ENCODE peak calls at places on chromosomes 3 and 15, in six cellular contexts. One of them, this sample, is unnamed.

GRCh38 chr3:188000361-188000861 is 153.5 kb upstream of the LPP start:
- DNase-seq in CD4-positive, alpha-beta T cell: no peak
- DNase-seq in mammary epithelial cell: no peak
- DNase-seq in cardiac fibroblast: no peak
- DNase-seq in GM20000: no peak
- DNase-seq in B cell: no peak
- DNase-seq in this sample: no peak

GRCh38 chr3:59424268-59425010 is 374.6 kb upstream of the CFAP20DC start:
- DNase-seq in CD4-positive, alpha-beta T cell: peak; percentile 15
- DNase-seq in mammary epithelial cell: peak; percentile 92
- DNase-seq in cardiac fibroblast: peak; percentile 81
- DNase-seq in GM20000: peak; percentile 15
- DNase-seq in B cell: no peak
- DNase-seq in this sample: peak; percentile 23

GRCh38 chr3:16319307-16319706 is 54.3 kb downstream of the OXNAD1 start:
- DNase-seq in CD4-positive, alpha-beta T cell: peak; percentile 76
- DNase-seq in mammary epithelial cell: no peak
- DNase-seq in cardiac fibroblast: peak; percentile 27
- DNase-seq in GM20000: no peak
- DNase-seq in B cell: no peak
- DNase-seq in this sample: peak; percentile 48

GRCh38 chr3:180142041-180142440 is 105.3 kb upstream of the PEX5L start:
- DNase-seq in CD4-positive, alpha-beta T cell: no peak
- DNase-seq in mammary epithelial cell: peak; percentile 47
- DNase-seq in cardiac fibroblast: peak; percentile 1
- DNase-seq in GM20000: no peak
- DNase-seq in B cell: no peak
- DNase-seq in this sample: no peak

GRCh38 chr3:150823277-150823676 is 60.3 kb upstream of the SIAH2 start:
- DNase-seq in CD4-positive, alpha-beta T cell: no peak
- DNase-seq in mammary epithelial cell: no peak
- DNase-seq in cardiac fibroblast: no peak
- DNase-seq in GM20000: no peak
- DNase-seq in B cell: no peak
- DNase-seq in this sample: no peak

GRCh38 chr3:177177670-177178295 is 19.5 kb downstream of the TBL1XR1 start:
- DNase-seq in CD4-positive, alpha-beta T cell: no peak
- DNase-seq in mammary epithelial cell: peak; percentile 70
- DNase-seq in cardiac fibroblast: no peak
- DNase-seq in GM20000: no peak
- DNase-seq in B cell: no peak
- DNase-seq in this sample: no peak

GRCh38 chr3:197083486-197083885 is 53.9 kb upstream of the MELTF start:
- DNase-seq in CD4-positive, alpha-beta T cell: no peak
- DNase-seq in mammary epithelial cell: peak; percentile 69
- DNase-seq in cardiac fibroblast: peak; percentile 92
- DNase-seq in GM20000: no peak
- DNase-seq in B cell: no peak
- DNase-seq in this sample: no peak

GRCh38 chr3:160447544-160447943 is 2.0 kb downstream of the TRIM59 start:
- DNase-seq in CD4-positive, alpha-beta T cell: no peak
- DNase-seq in mammary epithelial cell: peak; percentile 36
- DNase-seq in cardiac fibroblast: peak; percentile 72
- DNase-seq in GM20000: no peak
- DNase-seq in B cell: no peak
- DNase-seq in this sample: no peak

GRCh38 chr3:27568393-27568792 is 84.2 kb upstream of the SLC4A7 start:
- DNase-seq in CD4-positive, alpha-beta T cell: no peak
- DNase-seq in mammary epithelial cell: peak; percentile 80
- DNase-seq in cardiac fibroblast: peak; percentile 58
- DNase-seq in GM20000: no peak
- DNase-seq in B cell: no peak
- DNase-seq in this sample: no peak

GRCh38 chr3:194121881-194122280 is 14.1 kb upstream of the HES1 start:
- DNase-seq in CD4-positive, alpha-beta T cell: no peak
- DNase-seq in mammary epithelial cell: peak; percentile 67
- DNase-seq in cardiac fibroblast: peak; percentile 58
- DNase-seq in GM20000: no peak
- DNase-seq in B cell: no peak
- DNase-seq in this sample: no peak

GRCh38 chr15:41207687-41208448 is 22.7 kb downstream of the EXD1 start:
- DNase-seq in CD4-positive, alpha-beta T cell: no peak
- DNase-seq in mammary epithelial cell: peak; percentile 90
- DNase-seq in cardiac fibroblast: peak; percentile 30
- DNase-seq in GM20000: no peak
- DNase-seq in B cell: no peak
- DNase-seq in this sample: no peak

GRCh38 chr3:112531358-112531781 is 30.4 kb downstream of the ATG3 start:
- DNase-seq in CD4-positive, alpha-beta T cell: no peak
- DNase-seq in mammary epithelial cell: no peak
- DNase-seq in cardiac fibroblast: peak; percentile 67
- DNase-seq in GM20000: peak; percentile 23
- DNase-seq in B cell: no peak
- DNase-seq in this sample: peak; percentile 42

GRCh38 chr15:39130556-39131379 is 450.1 kb upstream of the THBS1 start:
- DNase-seq in CD4-positive, alpha-beta T cell: no peak
- DNase-seq in mammary epithelial cell: no peak
- DNase-seq in cardiac fibroblast: peak; percentile 69
- DNase-seq in GM20000: no peak
- DNase-seq in B cell: no peak
- DNase-seq in this sample: no peak

GRCh38 chr3:36362973-36363372 is 17.3 kb upstream of the STAC start:
- DNase-seq in CD4-positive, alpha-beta T cell: no peak
- DNase-seq in mammary epithelial cell: peak; percentile 81
- DNase-seq in cardiac fibroblast: peak; percentile 75
- DNase-seq in GM20000: no peak
- DNase-seq in B cell: no peak
- DNase-seq in this sample: no peak

GRCh38 chr3:126895178-126896066 is 87.5 kb upstream of the PLXNA1 start:
- DNase-seq in CD4-positive, alpha-beta T cell: no peak
- DNase-seq in mammary epithelial cell: peak; percentile 59
- DNase-seq in cardiac fibroblast: peak; percentile 30
- DNase-seq in GM20000: no peak
- DNase-seq in B cell: no peak
- DNase-seq in this sample: no peak

GRCh38 chr15:97521894-97522293 is 438.6 kb upstream of the ARRDC4 start:
- DNase-seq in CD4-positive, alpha-beta T cell: no peak
- DNase-seq in mammary epithelial cell: no peak
- DNase-seq in cardiac fibroblast: peak; percentile 13
- DNase-seq in GM20000: no peak
- DNase-seq in B cell: no peak
- DNase-seq in this sample: no peak

GRCh38 chr3:148078659-148079058 is 619.0 kb upstream of the AGTR1 start:
- DNase-seq in CD4-positive, alpha-beta T cell: no peak
- DNase-seq in mammary epithelial cell: no peak
- DNase-seq in cardiac fibroblast: no peak
- DNase-seq in GM20000: no peak
- DNase-seq in B cell: no peak
- DNase-seq in this sample: no peak

GRCh38 chr3:114128826-114129225 is 50.0 kb downstream of the DRD3 start:
- DNase-seq in CD4-positive, alpha-beta T cell: no peak
- DNase-seq in mammary epithelial cell: no peak
- DNase-seq in cardiac fibroblast: peak; percentile 27
- DNase-seq in GM20000: no peak
- DNase-seq in B cell: no peak
- DNase-seq in this sample: no peak

GRCh38 chr15:90291679-90292356 is 26.3 kb downstream of the NGRN start:
- DNase-seq in CD4-positive, alpha-beta T cell: no peak
- DNase-seq in mammary epithelial cell: peak; percentile 21
- DNase-seq in cardiac fibroblast: peak; percentile 33
- DNase-seq in GM20000: no peak
- DNase-seq in B cell: no peak
- DNase-seq in this sample: peak; percentile 41

GRCh38 chr15:77130315-77130930 is 59.5 kb upstream of the TSPAN3 start:
- DNase-seq in CD4-positive, alpha-beta T cell: no peak
- DNase-seq in mammary epithelial cell: no peak
- DNase-seq in cardiac fibroblast: no peak
- DNase-seq in GM20000: no peak
- DNase-seq in B cell: no peak
- DNase-seq in this sample: no peak

GRCh38 chr3:125611908-125612307 is 16.6 kb upstream of the OSBPL11 start:
- DNase-seq in CD4-positive, alpha-beta T cell: no peak
- DNase-seq in mammary epithelial cell: no peak
- DNase-seq in cardiac fibroblast: no peak
- DNase-seq in GM20000: no peak
- DNase-seq in B cell: no peak
- DNase-seq in this sample: no peak

GRCh38 chr15:91589360-91589759 is 264.1 kb upstream of the SLCO3A1 start:
- DNase-seq in CD4-positive, alpha-beta T cell: no peak
- DNase-seq in mammary epithelial cell: no peak
- DNase-seq in cardiac fibroblast: no peak
- DNase-seq in GM20000: no peak
- DNase-seq in B cell: no peak
- DNase-seq in this sample: no peak

GRCh38 chr15:52113246-52113645 is 671 bp upstream of the BCL2L10 start:
- DNase-seq in CD4-positive, alpha-beta T cell: no peak
- DNase-seq in mammary epithelial cell: no peak
- DNase-seq in cardiac fibroblast: peak; percentile 30
- DNase-seq in GM20000: no peak
- DNase-seq in B cell: no peak
- DNase-seq in this sample: no peak

GRCh38 chr3:59856921-59857320 is 807.1 kb upstream of the CFAP20DC start:
- DNase-seq in CD4-positive, alpha-beta T cell: no peak
- DNase-seq in mammary epithelial cell: no peak
- DNase-seq in cardiac fibroblast: no peak
- DNase-seq in GM20000: no peak
- DNase-seq in B cell: no peak
- DNase-seq in this sample: no peak

DNA sequence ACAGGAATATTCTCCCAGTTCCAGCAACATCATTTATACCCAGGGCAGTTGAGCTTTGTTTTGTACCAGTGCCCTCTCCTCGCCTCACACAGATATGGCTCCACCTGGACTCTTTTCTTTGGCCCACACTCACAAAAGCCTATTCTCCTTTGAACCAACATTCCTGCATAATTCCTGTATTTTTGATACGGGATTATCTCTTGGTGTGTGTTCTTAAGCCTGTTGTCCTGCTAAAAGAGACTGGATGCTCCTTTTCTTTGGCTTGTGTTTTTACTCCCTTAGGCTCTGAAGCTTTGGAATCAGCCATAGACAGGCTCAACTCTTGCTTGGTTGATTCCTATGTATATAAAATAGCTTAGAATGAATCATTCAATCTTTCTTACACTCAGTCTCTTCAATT is 305.4 kb upstream of the SATB1 start:
- DNase-seq in CD4-positive, alpha-beta T cell: no peak
- DNase-seq in mammary epithelial cell: no peak
- DNase-seq in cardiac fibroblast: no peak
- DNase-seq in GM20000: no peak
- DNase-seq in B cell: no peak
- DNase-seq in this sample: no peak
- TF ChIP-seq CTCF in CD4-positive, alpha-beta T cell: no peak
- TF ChIP-seq CTCF in mammary epithelial cell: no peak
- TF ChIP-seq CTCF in cardiac fibroblast: no peak
- TF ChIP-seq CTCF in GM20000: no peak
- TF ChIP-seq CTCF in B cell: no peak
- TF ChIP-seq CTCF in this sample: no peak

DNA sequence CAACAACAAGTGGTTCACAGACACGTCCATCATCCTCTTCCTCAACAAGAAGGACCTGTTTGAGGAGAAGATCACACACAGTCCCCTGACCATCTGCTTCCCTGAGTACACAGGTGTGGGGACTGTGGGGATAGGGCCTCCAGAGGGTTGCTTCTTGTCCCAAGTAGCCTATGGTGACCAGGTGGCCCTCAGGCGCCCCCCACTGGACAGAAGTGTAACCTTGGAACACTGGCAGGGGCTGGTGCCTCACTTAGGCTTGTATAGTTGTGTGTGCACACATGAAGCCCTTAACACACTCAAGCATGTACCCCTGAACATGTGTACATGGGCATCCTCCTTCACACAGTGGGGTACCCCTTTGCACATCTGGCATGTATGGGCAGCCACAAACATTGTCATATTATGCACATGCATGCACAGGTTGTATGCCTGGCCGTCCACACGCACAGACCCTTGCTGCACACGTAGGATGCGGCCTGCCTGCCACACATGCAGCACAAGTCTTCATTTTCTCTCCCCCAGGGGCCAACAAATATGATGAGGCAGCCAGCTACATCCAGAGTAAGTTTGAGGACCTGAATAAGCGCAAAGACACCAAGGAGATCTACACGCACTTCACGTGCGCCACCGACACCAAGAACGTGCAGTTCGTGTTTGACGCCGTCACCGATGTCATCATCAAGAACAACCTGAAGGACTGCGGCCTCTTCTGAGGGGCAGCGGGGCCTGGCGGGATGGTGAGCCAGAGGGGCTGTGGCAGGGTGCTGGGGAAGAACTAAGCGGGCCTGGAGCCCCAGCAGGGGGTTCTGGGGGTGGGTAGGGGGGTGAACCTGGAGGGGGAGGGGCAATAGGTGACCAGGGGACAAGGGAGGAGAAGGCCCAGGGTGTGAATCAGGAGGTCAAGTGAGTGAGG is 11.7 kb upstream of the SEMA3B start:
- DNase-seq in CD4-positive, alpha-beta T cell: no peak
- DNase-seq in mammary epithelial cell: no peak
- DNase-seq in cardiac fibroblast: peak; percentile 54
- DNase-seq in GM20000: no peak
- DNase-seq in B cell: no peak
- DNase-seq in this sample: no peak
- TF ChIP-seq CTCF in CD4-positive, alpha-beta T cell: peak; percentile 47
- TF ChIP-seq CTCF in mammary epithelial cell: peak; percentile 56
- TF ChIP-seq CTCF in cardiac fibroblast: peak; percentile 67
- TF ChIP-seq CTCF in GM20000: no peak
- TF ChIP-seq CTCF in B cell: peak; percentile 41
- TF ChIP-seq CTCF in this sample: no peak

GRCh38 chr3:30749230-30749629 is 142.8 kb downstream of the TGFBR2 start:
- DNase-seq in CD4-positive, alpha-beta T cell: no peak
- DNase-seq in mammary epithelial cell: peak; percentile 54
- DNase-seq in cardiac fibroblast: peak; percentile 36
- DNase-seq in GM20000: no peak
- DNase-seq in B cell: no peak
- DNase-seq in this sample: no peak

GRCh38 chr3:30747771-30748281 is 141.4 kb downstream of the TGFBR2 start:
- DNase-seq in CD4-positive, alpha-beta T cell: no peak
- DNase-seq in mammary epithelial cell: peak; percentile 74
- DNase-seq in cardiac fibroblast: peak; percentile 70
- DNase-seq in GM20000: no peak
- DNase-seq in B cell: no peak
- DNase-seq in this sample: no peak

GRCh38 chr3:30750967-30751366 is 143.5 kb downstream of the GADL1 start:
- DNase-seq in CD4-positive, alpha-beta T cell: no peak
- DNase-seq in mammary epithelial cell: no peak
- DNase-seq in cardiac fibroblast: no peak
- DNase-seq in GM20000: no peak
- DNase-seq in B cell: no peak
- DNase-seq in this sample: no peak

GRCh38 chr3:30752961-30753360 is 141.5 kb downstream of the GADL1 start:
- DNase-seq in CD4-positive, alpha-beta T cell: no peak
- DNase-seq in mammary epithelial cell: peak; percentile 78
- DNase-seq in cardiac fibroblast: peak; percentile 82
- DNase-seq in GM20000: no peak
- DNase-seq in B cell: no peak
- DNase-seq in this sample: no peak

GRCh38 chr3:30751610-30752299 is 142.7 kb downstream of the GADL1 start:
- DNase-seq in CD4-positive, alpha-beta T cell: peak; percentile 33
- DNase-seq in mammary epithelial cell: peak; percentile 24
- DNase-seq in cardiac fibroblast: peak; percentile 72
- DNase-seq in GM20000: peak; percentile 19
- DNase-seq in B cell: no peak
- DNase-seq in this sample: peak; percentile 14
- TF ChIP-seq CTCF in CD4-positive, alpha-beta T cell: peak; percentile 73
- TF ChIP-seq CTCF in mammary epithelial cell: peak; percentile 22
- TF ChIP-seq CTCF in cardiac fibroblast: peak; percentile 46
- TF ChIP-seq CTCF in GM20000: peak; percentile 3
- TF ChIP-seq CTCF in B cell: peak; percentile 30
- TF ChIP-seq CTCF in this sample: peak; percentile 14

GRCh38 chr15:57545995-57546394 is 45.7 kb upstream of the MYZAP start:
- DNase-seq in CD4-positive, alpha-beta T cell: no peak
- DNase-seq in mammary epithelial cell: no peak
- DNase-seq in cardiac fibroblast: no peak
- DNase-seq in GM20000: no peak
- DNase-seq in B cell: no peak
- DNase-seq in this sample: no peak
- TF ChIP-seq CTCF in CD4-positive, alpha-beta T cell: no peak
- TF ChIP-seq CTCF in mammary epithelial cell: no peak
- TF ChIP-seq CTCF in cardiac fibroblast: no peak
- TF ChIP-seq CTCF in GM20000: no peak
- TF ChIP-seq CTCF in B cell: no peak
- TF ChIP-seq CTCF in this sample: no peak

This sample was measured in GM13976.